ENCODE peak calls at places on chromosome 3, in five cellular contexts. One of them, this sample, is unnamed.

GRCh38 chr3:169940486-169941181 is 26.0 kb upstream of the SEC62 start:
- DNase-seq in H1: no peak
- DNase-seq in SK-N-SH: no peak
- DNase-seq in HepG2: no peak
- DNase-seq in K562: no peak
- DNase-seq in this sample: no peak

GRCh38 chr3:143088835-143089234 is 30.7 kb upstream of the CHST2 start:
- DNase-seq in HepG2: no peak
- DNase-seq in SK-N-SH: no peak
- DNase-seq in H1: no peak
- DNase-seq in K562: no peak
- DNase-seq in this sample: no peak

GRCh38 chr3:53780806-53781205 is 65.4 kb downstream of the CHDH start:
- DNase-seq in K562: no peak
- DNase-seq in H1: no peak
- DNase-seq in HepG2: no peak
- DNase-seq in SK-N-SH: no peak
- DNase-seq in this sample: no peak

GRCh38 chr3:27353221-27353620 is 16.0 kb downstream of the NEK10 start:
- DNase-seq in H1: no peak
- DNase-seq in K562: no peak
- DNase-seq in HepG2: no peak
- DNase-seq in SK-N-SH: no peak
- DNase-seq in this sample: no peak

GRCh38 chr3:126300761-126301481 is 56.3 kb downstream of the KLF15 start:
- DNase-seq in HepG2: peak
- DNase-seq in H1: no peak
- DNase-seq in SK-N-SH: no peak
- DNase-seq in K562: no peak
- DNase-seq in this sample: no peak

GRCh38 chr3:155548194-155548593 is 196.7 kb downstream of the PLCH1 start:
- DNase-seq in HepG2: no peak
- DNase-seq in K562: no peak
- DNase-seq in SK-N-SH: no peak
- DNase-seq in H1: no peak
- DNase-seq in this sample: no peak

GRCh38 chr3:101695779-101696372 is 9.4 kb upstream of the RPL24 start:
- DNase-seq in HepG2: peak
- DNase-seq in SK-N-SH: peak
- DNase-seq in H1: no peak
- DNase-seq in K562: peak
- DNase-seq in this sample: peak

GRCh38 chr3:151923901-151924300 is 50.5 kb downstream of the SUCNR1 start:
- DNase-seq in K562: no peak
- DNase-seq in HepG2: no peak
- DNase-seq in SK-N-SH: no peak
- DNase-seq in H1: no peak
- DNase-seq in this sample: no peak

GRCh38 chr3:125055165-125055912 is 458 bp downstream of the HEG1 start:
- DNase-seq in K562: peak
- DNase-seq in HepG2: no peak
- DNase-seq in H1: peak
- DNase-seq in SK-N-SH: peak
- DNase-seq in this sample: no peak

GRCh38 chr3:187165144-187165543 is 25.8 kb upstream of the RPL39L start:
- DNase-seq in HepG2: peak
- DNase-seq in H1: no peak
- DNase-seq in K562: peak
- DNase-seq in SK-N-SH: peak
- DNase-seq in this sample: no peak

GRCh38 chr3:72520205-72520604 is 328.0 kb downstream of the SHQ1 start:
- DNase-seq in SK-N-SH: no peak
- DNase-seq in K562: no peak
- DNase-seq in H1: no peak
- DNase-seq in HepG2: no peak
- DNase-seq in this sample: no peak

GRCh38 chr3:47533481-47533880 is 20.0 kb upstream of the ELP6 start:
- DNase-seq in H1: no peak
- DNase-seq in K562: no peak
- DNase-seq in HepG2: no peak
- DNase-seq in SK-N-SH: no peak
- DNase-seq in this sample: no peak

GRCh38 chr3:114466251-114466650 is 172.4 kb downstream of the TIGIT start:
- DNase-seq in K562: no peak
- DNase-seq in HepG2: peak
- DNase-seq in H1: no peak
- DNase-seq in SK-N-SH: no peak
- DNase-seq in this sample: no peak

GRCh38 chr3:30535515-30535914 is 70.9 kb upstream of the TGFBR2 start:
- DNase-seq in K562: no peak
- DNase-seq in HepG2: no peak
- DNase-seq in H1: no peak
- DNase-seq in SK-N-SH: no peak
- DNase-seq in this sample: no peak

GRCh38 chr3:36483709-36484108 is 103.4 kb downstream of the STAC start:
- DNase-seq in H1: no peak
- DNase-seq in K562: no peak
- DNase-seq in SK-N-SH: no peak
- DNase-seq in HepG2: no peak
- DNase-seq in this sample: no peak

GRCh38 chr3:36480916-36481648 is 100.8 kb downstream of the STAC start:
- DNase-seq in HepG2: no peak
- DNase-seq in K562: no peak
- DNase-seq in H1: no peak
- DNase-seq in SK-N-SH: no peak
- DNase-seq in this sample: no peak

GRCh38 chr3:36484386-36484785 is 104.1 kb downstream of the STAC start:
- DNase-seq in SK-N-SH: no peak
- DNase-seq in H1: no peak
- DNase-seq in HepG2: no peak
- DNase-seq in K562: no peak
- DNase-seq in this sample: no peak

GRCh38 chr3:36482880-36483279 is 102.6 kb downstream of the STAC start:
- DNase-seq in SK-N-SH: no peak
- DNase-seq in H1: no peak
- DNase-seq in K562: no peak
- DNase-seq in HepG2: no peak
- DNase-seq in this sample: no peak

GRCh38 chr3:36482259-36482658 is 102.0 kb downstream of the STAC start:
- DNase-seq in HepG2: no peak
- DNase-seq in H1: no peak
- DNase-seq in SK-N-SH: no peak
- DNase-seq in K562: no peak
- DNase-seq in this sample: peak
- TF ChIP-seq GABPA in HepG2: no peak
- TF ChIP-seq GABPA in H1: no peak
- TF ChIP-seq GABPA in SK-N-SH: no peak
- TF ChIP-seq GABPA in K562: no peak
- TF ChIP-seq GABPA in this sample: no peak

DNA sequence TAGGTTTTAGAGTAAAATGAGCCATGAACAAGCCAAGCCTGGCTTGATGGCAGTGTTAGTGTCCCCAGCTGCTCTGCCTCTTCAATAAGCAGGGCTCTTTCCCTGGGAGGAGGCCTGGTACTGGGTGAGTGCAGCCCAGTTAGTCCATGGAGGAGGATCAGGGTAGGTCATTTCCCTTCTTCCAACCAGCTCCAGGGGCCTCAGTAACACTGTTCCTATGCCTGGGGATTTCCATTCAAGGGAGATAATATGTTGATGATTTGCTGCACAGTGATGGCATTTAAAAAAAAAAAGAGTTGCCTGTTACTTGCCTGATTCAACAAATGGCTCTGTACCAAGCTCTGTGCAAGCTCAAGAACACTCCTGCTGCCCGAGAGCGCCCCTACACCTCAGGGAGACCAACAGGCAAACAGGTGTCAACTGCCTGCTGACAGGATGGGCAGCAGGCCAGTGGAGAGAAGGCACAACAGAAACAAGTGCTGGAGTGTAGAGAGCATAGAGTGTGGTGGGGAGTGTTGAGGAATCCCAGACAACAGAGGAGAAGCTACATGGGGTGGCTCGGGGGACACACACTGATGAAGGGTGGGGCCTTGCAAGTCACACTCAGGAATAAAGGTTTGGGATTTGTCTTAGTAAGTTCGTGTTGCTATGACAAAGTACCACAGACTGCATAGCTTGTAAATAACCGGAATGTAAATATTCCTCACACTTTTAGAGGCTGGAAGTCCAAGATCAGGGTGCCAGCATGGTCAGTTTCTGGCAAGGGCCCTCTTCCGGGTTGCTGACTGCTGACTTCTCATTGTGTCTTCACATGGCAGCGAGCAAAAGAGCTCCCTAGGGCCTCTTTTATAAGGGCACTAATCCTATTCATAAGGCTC is 78.6 kb upstream of the PXYLP1 start:
- DNase-seq in SK-N-SH: no peak
- DNase-seq in H1: no peak
- DNase-seq in HepG2: no peak
- DNase-seq in K562: no peak
- DNase-seq in this sample: no peak
- TF ChIP-seq GABPA in SK-N-SH: no peak
- TF ChIP-seq GABPA in H1: no peak
- TF ChIP-seq GABPA in HepG2: no peak
- TF ChIP-seq GABPA in K562: no peak
- TF ChIP-seq GABPA in this sample: no peak

DNA sequence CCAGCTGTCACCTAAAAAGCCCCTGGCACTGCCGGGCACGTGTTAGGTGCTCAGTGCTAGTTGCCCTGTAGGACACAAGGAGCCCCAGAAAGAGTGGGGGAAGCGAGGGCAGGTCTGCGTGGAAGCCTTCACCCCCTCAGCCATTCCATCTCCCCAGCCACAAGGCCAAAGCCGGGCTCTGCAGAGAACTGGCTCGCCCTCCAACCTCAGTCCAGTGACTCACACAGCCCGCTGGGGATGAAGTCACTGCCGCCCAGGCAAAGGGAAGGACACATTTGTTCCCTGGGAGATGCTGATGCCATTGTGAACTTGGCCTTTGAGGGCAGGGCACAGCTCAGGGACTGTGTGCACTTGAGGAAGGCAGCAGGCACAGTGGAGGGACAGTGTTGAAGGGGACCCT is 48.1 kb downstream of the IQSEC1 start:
- DNase-seq in K562: no peak
- DNase-seq in H1: no peak
- DNase-seq in HepG2: peak
- DNase-seq in SK-N-SH: no peak
- DNase-seq in this sample: no peak
- TF ChIP-seq GABPA in K562: no peak
- TF ChIP-seq GABPA in H1: no peak
- TF ChIP-seq GABPA in HepG2: no peak
- TF ChIP-seq GABPA in SK-N-SH: no peak
- TF ChIP-seq GABPA in this sample: no peak

GRCh38 chr3:70861234-70861633 is 548.8 kb upstream of the MDFIC2 start:
- DNase-seq in K562: no peak
- DNase-seq in H1: no peak
- DNase-seq in HepG2: no peak
- DNase-seq in SK-N-SH: no peak
- DNase-seq in this sample: no peak
- TF ChIP-seq GABPA in K562: no peak
- TF ChIP-seq GABPA in H1: no peak
- TF ChIP-seq GABPA in HepG2: no peak
- TF ChIP-seq GABPA in SK-N-SH: no peak
- TF ChIP-seq GABPA in this sample: no peak

GRCh38 chr3:52670621-52671521 is 14.8 kb downstream of the PBRM1 start:
- DNase-seq in K562: peak
- DNase-seq in H1: no peak
- DNase-seq in SK-N-SH: no peak
- DNase-seq in HepG2: peak
- DNase-seq in this sample: peak
- TF ChIP-seq GABPA in K562: no peak
- TF ChIP-seq GABPA in H1: no peak
- TF ChIP-seq GABPA in SK-N-SH: no peak
- TF ChIP-seq GABPA in HepG2: no peak
- TF ChIP-seq GABPA in this sample: no peak

GRCh38 chr3:129934234-129935123 is 40.0 kb upstream of the TRH start:
- DNase-seq in SK-N-SH: peak
- DNase-seq in H1: peak
- DNase-seq in HepG2: peak
- DNase-seq in K562: peak
- DNase-seq in this sample: no peak
- TF ChIP-seq GABPA in SK-N-SH: no peak
- TF ChIP-seq GABPA in H1: no peak
- TF ChIP-seq GABPA in HepG2: no peak
- TF ChIP-seq GABPA in K562: no peak
- TF ChIP-seq GABPA in this sample: no peak

GRCh38 chr3:156676467-156677119 is 2.2 kb downstream of the TIPARP start:
- DNase-seq in SK-N-SH: no peak
- DNase-seq in K562: no peak
- DNase-seq in HepG2: no peak
- DNase-seq in H1: no peak
- DNase-seq in this sample: no peak

GRCh38 chr3:156674046-156674910 is at the start of gene TIPARP:
- DNase-seq in HepG2: peak
- DNase-seq in H1: peak
- DNase-seq in SK-N-SH: peak
- DNase-seq in K562: peak
- DNase-seq in this sample: peak

GRCh38 chr3:156677120-156677479 is 2.7 kb downstream of the TIPARP start:
- DNase-seq in K562: no peak
- DNase-seq in SK-N-SH: no peak
- DNase-seq in H1: no peak
- DNase-seq in HepG2: no peak
- DNase-seq in this sample: no peak

GRCh38 chr3:156674911-156675743 is 737 bp downstream of the TIPARP start:
- DNase-seq in K562: peak
- DNase-seq in HepG2: no peak
- DNase-seq in SK-N-SH: peak
- DNase-seq in H1: peak
- DNase-seq in this sample: peak

GRCh38 chr3:156675744-156676466 is 1.5 kb downstream of the TIPARP start:
- DNase-seq in SK-N-SH: peak
- DNase-seq in H1: no peak
- DNase-seq in K562: peak
- DNase-seq in HepG2: peak
- DNase-seq in this sample: peak
- TF ChIP-seq GABPA in SK-N-SH: no peak
- TF ChIP-seq GABPA in H1: no peak
- TF ChIP-seq GABPA in K562: no peak
- TF ChIP-seq GABPA in HepG2: no peak
- TF ChIP-seq GABPA in this sample: no peak